ENCODE peak calls at places on chromosome 3, in nine cellular contexts. X is AG09319; Z is HCEC 1CT; U is activated T-cell treated with anti-CD3 and anti-CD28 coated beads, Interleukin-2, amount 50 U/mL, for 72 hours; V is T-helper 2 cell; W is HTR-8/SVneo; Q is CD4-positive, CD25-positive, alpha-beta regulatory T cell; C is fibroblast of pulmonary artery; E is suprapubic skin. M is an unnamed sample.

GRCh38 chr3:14222900-14223594 is 44.4 kb downstream of the LSM3 start:
- DNase-seq in Z (peak), W (no peak), U (no peak), C (no peak), Q (no peak), X (no peak), E (no peak), V (no peak), M (no peak)

GRCh38 chr3:126131881-126132750 is 48.2 kb upstream of the SLC41A3 start:
- DNase-seq in C (no peak), V (no peak), W (no peak), Z (no peak), U (no peak), Q (no peak), E (peak), X (no peak), M (peak)

GRCh38 chr3:13877911-13878710 is 1.8 kb downstream of the WNT7A start:
- DNase-seq in Q (no peak), V (no peak), X (no peak), W (no peak), E (peak), U (peak), C (no peak), Z (no peak), M (no peak)

GRCh38 chr3:144763878-144764454 is 792.3 kb downstream of the DIPK2A start:
- DNase-seq in C (no peak), E (no peak), X (no peak), Q (no peak), W (no peak), Z (no peak), U (no peak), V (no peak), M (no peak)

GRCh38 chr3:64902991-64903390 is 215.2 kb upstream of the ADAMTS9 start:
- DNase-seq in W (no peak), Q (no peak), U (no peak), X (peak), V (no peak), C (peak), Z (no peak), E (no peak), M (no peak)

GRCh38 chr3:115784739-115785571 is 161.6 kb downstream of the GAP43 start:
- DNase-seq in C (peak), V (no peak), Z (peak), Q (peak), E (no peak), X (peak), W (no peak), U (no peak), M (no peak)

GRCh38 chr3:110968076-110968475 is 103.5 kb upstream of the NECTIN3 start:
- DNase-seq in C (no peak), Z (no peak), Q (no peak), W (no peak), U (no peak), V (no peak), X (no peak), E (no peak), M (no peak)

GRCh38 chr3:169846458-169847193 is 23.1 kb downstream of the LRRC31 start:
- DNase-seq in V (no peak), Z (peak), Q (no peak), U (no peak), C (peak), W (peak), X (no peak), E (no peak), M (no peak)

GRCh38 chr3:67329358-67329757 is 325.1 kb downstream of the SUCLG2 start:
- DNase-seq in C (no peak), E (no peak), Q (peak), W (no peak), V (no peak), X (no peak), U (peak), Z (peak), M (no peak)

GRCh38 chr3:13588971-13589370 is 40.0 kb downstream of the FBLN2 start:
- DNase-seq in U (no peak), C (no peak), V (no peak), E (no peak), Q (no peak), X (no peak), Z (no peak), W (no peak), M (no peak)

GRCh38 chr3:60636846-60637245 is 614.4 kb downstream of the FHIT start:
- DNase-seq in E (no peak), Z (peak), Q (no peak), X (no peak), W (no peak), V (no peak), U (no peak), C (no peak), M (no peak)

GRCh38 chr3:189794518-189794917 is 163.3 kb downstream of the TP63 start:
- DNase-seq in Z (no peak), W (no peak), C (no peak), Q (no peak), E (no peak), V (no peak), U (no peak), X (no peak), M (no peak)

GRCh38 chr3:53618946-53619345 is 124.5 kb downstream of the CACNA1D start:
- DNase-seq in U (no peak), E (no peak), X (no peak), Z (no peak), C (no peak), V (no peak), W (no peak), Q (no peak), M (peak)

GRCh38 chr3:168272343-168272984 is 176.7 kb upstream of the GOLIM4 start:
- DNase-seq in Z (no peak), W (no peak), E (no peak), U (no peak), X (no peak), Q (no peak), C (peak), V (no peak), M (no peak)

GRCh38 chr3:170499562-170500156 is 81.0 kb downstream of the CLDN11 start:
- DNase-seq in W (peak), Q (peak), V (no peak), X (peak), U (peak), E (no peak), Z (peak), C (peak), M (peak)

GRCh38 chr3:162742159-162742717 is 1245.6 kb downstream of the OTOL1 start:
- DNase-seq in Q (no peak), V (no peak), Z (no peak), X (peak), C (no peak), U (no peak), W (no peak), E (no peak), M (no peak)

GRCh38 chr3:99319450-99319849 is 318.9 kb upstream of the COL8A1 start:
- DNase-seq in Z (peak), Q (no peak), C (no peak), V (no peak), U (no peak), X (no peak), E (no peak), W (no peak), M (no peak)

GRCh38 chr3:43194069-43194468 is 88.2 kb upstream of the POMGNT2 start:
- DNase-seq in W (no peak), E (no peak), U (no peak), V (no peak), X (no peak), Z (no peak), Q (no peak), C (no peak), M (no peak)

GRCh38 chr3:147119346-147119745 is 287.0 kb downstream of the ZIC4 start:
- DNase-seq in U (no peak), W (no peak), V (no peak), C (no peak), Q (no peak), E (no peak), Z (no peak), X (no peak), M (no peak)

M was measured in transverse colon.